ENCODE peak calls at places on chromosomes 7 and 10, in eight cellular contexts. One of them, this sample, is unnamed.
A peak's percentile ranks its signal among the peaks of the same experiment; 100 is the strongest.

GRCh38 chr10:63622097-63622496 is 100.9 kb downstream of the REEP3 start:
- DNase-seq in cardiac fibroblast: no peak
- DNase-seq in GM20000: no peak
- DNase-seq in OCI-LY7: no peak
- DNase-seq in kidney: no peak
- DNase-seq in GM13976: no peak
- DNase-seq in neural crest cell: no peak
- DNase-seq in endothelial cell: no peak
- DNase-seq in this sample: no peak

GRCh38 chr7:132380065-132380464 is 196.2 kb downstream of the PLXNA4 start:
- DNase-seq in GM20000: no peak
- DNase-seq in cardiac fibroblast: peak; percentile 98
- DNase-seq in GM13976: no peak
- DNase-seq in kidney: peak; percentile 84
- DNase-seq in endothelial cell: no peak
- DNase-seq in OCI-LY7: no peak
- DNase-seq in neural crest cell: no peak
- DNase-seq in this sample: no peak

GRCh38 chr10:71085689-71086438 is 126.5 kb upstream of the UNC5B start:
- DNase-seq in endothelial cell: no peak
- DNase-seq in kidney: peak; percentile 37
- DNase-seq in neural crest cell: no peak
- DNase-seq in cardiac fibroblast: no peak
- DNase-seq in GM20000: no peak
- DNase-seq in OCI-LY7: no peak
- DNase-seq in GM13976: peak; percentile 16
- DNase-seq in this sample: no peak

GRCh38 chr10:84117683-84118394 is 21.5 kb upstream of the GHITM start:
- DNase-seq in OCI-LY7: no peak
- DNase-seq in cardiac fibroblast: no peak
- DNase-seq in GM13976: no peak
- DNase-seq in neural crest cell: no peak
- DNase-seq in kidney: no peak
- DNase-seq in GM20000: no peak
- DNase-seq in endothelial cell: no peak
- DNase-seq in this sample: no peak

GRCh38 chr10:95229724-95230627 is 35.9 kb downstream of the ACSM6 start:
- DNase-seq in GM20000: no peak
- DNase-seq in endothelial cell: no peak
- DNase-seq in kidney: no peak
- DNase-seq in OCI-LY7: no peak
- DNase-seq in GM13976: no peak
- DNase-seq in neural crest cell: no peak
- DNase-seq in cardiac fibroblast: peak; percentile 91
- DNase-seq in this sample: no peak

GRCh38 chr10:26336979-26337378 is 101.2 kb upstream of the APBB1IP start:
- DNase-seq in endothelial cell: no peak
- DNase-seq in kidney: no peak
- DNase-seq in cardiac fibroblast: no peak
- DNase-seq in GM13976: no peak
- DNase-seq in GM20000: no peak
- DNase-seq in OCI-LY7: no peak
- DNase-seq in neural crest cell: no peak
- DNase-seq in this sample: no peak

GRCh38 chr10:104274762-104275721 is 6.1 kb downstream of the GSTO2 start:
- DNase-seq in kidney: peak; percentile 86
- DNase-seq in GM20000: peak; percentile 58
- DNase-seq in neural crest cell: peak; percentile 34
- DNase-seq in endothelial cell: peak; percentile 65
- DNase-seq in GM13976: peak; percentile 79
- DNase-seq in cardiac fibroblast: peak; percentile 46
- DNase-seq in OCI-LY7: peak; percentile 55
- DNase-seq in this sample: peak; percentile 69

GRCh38 chr10:6047847-6048246 is 14.3 kb downstream of the IL2RA start:
- DNase-seq in OCI-LY7: no peak
- DNase-seq in endothelial cell: no peak
- DNase-seq in cardiac fibroblast: no peak
- DNase-seq in GM20000: no peak
- DNase-seq in GM13976: no peak
- DNase-seq in neural crest cell: no peak
- DNase-seq in kidney: no peak
- DNase-seq in this sample: no peak

GRCh38 chr10:7260412-7260900 is 150.4 kb downstream of the SFMBT2 start:
- DNase-seq in GM13976: peak; percentile 65
- DNase-seq in kidney: no peak
- DNase-seq in cardiac fibroblast: peak; percentile 100
- DNase-seq in OCI-LY7: peak; percentile 79
- DNase-seq in neural crest cell: no peak
- DNase-seq in GM20000: peak; percentile 61
- DNase-seq in endothelial cell: peak; percentile 56
- DNase-seq in this sample: peak; percentile 79

GRCh38 chr7:112802406-112802805 is 12.2 kb upstream of the TMEM168 start:
- DNase-seq in kidney: no peak
- DNase-seq in GM13976: no peak
- DNase-seq in neural crest cell: no peak
- DNase-seq in cardiac fibroblast: no peak
- DNase-seq in OCI-LY7: no peak
- DNase-seq in GM20000: no peak
- DNase-seq in endothelial cell: no peak
- DNase-seq in this sample: no peak

GRCh38 chr7:152537639-152538038 is 101.8 kb upstream of the KMT2C start:
- DNase-seq in neural crest cell: no peak
- DNase-seq in OCI-LY7: no peak
- DNase-seq in kidney: no peak
- DNase-seq in GM13976: no peak
- DNase-seq in cardiac fibroblast: no peak
- DNase-seq in GM20000: no peak
- DNase-seq in endothelial cell: no peak
- DNase-seq in this sample: no peak

GRCh38 chr7:44104880-44105771 is 981 bp downstream of the AEBP1 start:
- DNase-seq in GM13976: peak; percentile 43
- DNase-seq in kidney: peak; percentile 81
- DNase-seq in endothelial cell: no peak
- DNase-seq in neural crest cell: no peak
- DNase-seq in GM20000: peak; percentile 59
- DNase-seq in OCI-LY7: no peak
- DNase-seq in cardiac fibroblast: peak; percentile 81
- DNase-seq in this sample: no peak

GRCh38 chr7:54629771-54630170 is 87.6 kb downstream of the VSTM2A start:
- DNase-seq in GM13976: no peak
- DNase-seq in neural crest cell: no peak
- DNase-seq in OCI-LY7: no peak
- DNase-seq in kidney: no peak
- DNase-seq in cardiac fibroblast: no peak
- DNase-seq in GM20000: no peak
- DNase-seq in endothelial cell: no peak
- DNase-seq in this sample: no peak
- TF ChIP-seq CTCF in GM13976: no peak
- TF ChIP-seq CTCF in neural crest cell: no peak
- TF ChIP-seq CTCF in OCI-LY7: no peak
- TF ChIP-seq CTCF in kidney: no peak
- TF ChIP-seq CTCF in cardiac fibroblast: no peak
- TF ChIP-seq CTCF in GM20000: no peak
- TF ChIP-seq CTCF in endothelial cell: no peak
- TF ChIP-seq CTCF in this sample: no peak

GRCh38 chr10:126115861-126116260 is 219.5 kb downstream of the FANK1 start:
- DNase-seq in cardiac fibroblast: no peak
- DNase-seq in endothelial cell: no peak
- DNase-seq in GM13976: no peak
- DNase-seq in kidney: no peak
- DNase-seq in GM20000: no peak
- DNase-seq in neural crest cell: no peak
- DNase-seq in OCI-LY7: no peak
- DNase-seq in this sample: no peak
- TF ChIP-seq CTCF in cardiac fibroblast: no peak
- TF ChIP-seq CTCF in endothelial cell: no peak
- TF ChIP-seq CTCF in GM13976: no peak
- TF ChIP-seq CTCF in kidney: no peak
- TF ChIP-seq CTCF in GM20000: no peak
- TF ChIP-seq CTCF in neural crest cell: no peak
- TF ChIP-seq CTCF in OCI-LY7: no peak
- TF ChIP-seq CTCF in this sample: no peak

GRCh38 chr10:15748137-15748536 is 28.4 kb upstream of the ITGA8 start:
- DNase-seq in cardiac fibroblast: no peak
- DNase-seq in GM20000: no peak
- DNase-seq in OCI-LY7: no peak
- DNase-seq in neural crest cell: no peak
- DNase-seq in kidney: no peak
- DNase-seq in endothelial cell: no peak
- DNase-seq in GM13976: no peak
- DNase-seq in this sample: no peak
- TF ChIP-seq CTCF in cardiac fibroblast: no peak
- TF ChIP-seq CTCF in GM20000: no peak
- TF ChIP-seq CTCF in OCI-LY7: no peak
- TF ChIP-seq CTCF in neural crest cell: no peak
- TF ChIP-seq CTCF in kidney: no peak
- TF ChIP-seq CTCF in endothelial cell: no peak
- TF ChIP-seq CTCF in GM13976: no peak
- TF ChIP-seq CTCF in this sample: no peak

GRCh38 chr10:100560248-100560647 is 24.5 kb downstream of the HIF1AN start:
- DNase-seq in neural crest cell: no peak
- DNase-seq in endothelial cell: no peak
- DNase-seq in cardiac fibroblast: no peak
- DNase-seq in OCI-LY7: no peak
- DNase-seq in GM13976: no peak
- DNase-seq in GM20000: no peak
- DNase-seq in kidney: no peak
- DNase-seq in this sample: no peak

GRCh38 chr10:100561005-100561404 is 25.3 kb downstream of the HIF1AN start:
- DNase-seq in cardiac fibroblast: no peak
- DNase-seq in kidney: no peak
- DNase-seq in GM20000: no peak
- DNase-seq in neural crest cell: no peak
- DNase-seq in OCI-LY7: no peak
- DNase-seq in endothelial cell: no peak
- DNase-seq in GM13976: no peak
- DNase-seq in this sample: no peak

GRCh38 chr10:100565206-100565985 is 29.7 kb downstream of the HIF1AN start:
- DNase-seq in GM20000: no peak
- DNase-seq in GM13976: no peak
- DNase-seq in endothelial cell: no peak
- DNase-seq in cardiac fibroblast: no peak
- DNase-seq in neural crest cell: no peak
- DNase-seq in OCI-LY7: no peak
- DNase-seq in kidney: no peak
- DNase-seq in this sample: no peak

GRCh38 chr10:100562008-100562672 is 26.4 kb downstream of the HIF1AN start:
- DNase-seq in endothelial cell: peak; percentile 88
- DNase-seq in cardiac fibroblast: peak; percentile 75
- DNase-seq in GM20000: peak; percentile 89
- DNase-seq in GM13976: peak; percentile 89
- DNase-seq in OCI-LY7: no peak
- DNase-seq in neural crest cell: peak; percentile 68
- DNase-seq in kidney: peak; percentile 90
- DNase-seq in this sample: peak; percentile 69

GRCh38 chr10:100562806-100563293 is 27.1 kb downstream of the HIF1AN start:
- DNase-seq in GM20000: peak; percentile 44
- DNase-seq in endothelial cell: peak; percentile 67
- DNase-seq in kidney: no peak
- DNase-seq in OCI-LY7: no peak
- DNase-seq in GM13976: no peak
- DNase-seq in neural crest cell: peak; percentile 14
- DNase-seq in cardiac fibroblast: peak; percentile 46
- DNase-seq in this sample: no peak
- TF ChIP-seq CTCF in GM20000: no peak
- TF ChIP-seq CTCF in endothelial cell: no peak
- TF ChIP-seq CTCF in kidney: peak; percentile 53
- TF ChIP-seq CTCF in OCI-LY7: peak; percentile 16
- TF ChIP-seq CTCF in GM13976: no peak
- TF ChIP-seq CTCF in neural crest cell: peak; percentile 37
- TF ChIP-seq CTCF in cardiac fibroblast: peak; percentile 46
- TF ChIP-seq CTCF in this sample: no peak